ENCODE peak calls at places on chromosomes 1 and 21, in eight cellular contexts. One of them, this sample, is unnamed.

GRCh38 chr1:35644204-35644603 is 2.9 kb upstream of the PSMB2 start:
- DNase-seq in cardiac muscle cell: no peak
- DNase-seq in cardiac fibroblast: no peak
- DNase-seq in AG09309: no peak
- DNase-seq in fibroblast of lung: no peak
- DNase-seq in tibial artery: no peak
- DNase-seq in right atrium auricular region: no peak
- DNase-seq in BE2C: no peak
- DNase-seq in this sample: no peak

GRCh38 chr1:154557939-154558609 is 388 bp downstream of the UBE2Q1 start:
- DNase-seq in cardiac muscle cell: peak; percentile 61
- DNase-seq in cardiac fibroblast: peak; percentile 24
- DNase-seq in AG09309: no peak
- DNase-seq in fibroblast of lung: no peak
- DNase-seq in tibial artery: peak; percentile 51
- DNase-seq in right atrium auricular region: no peak
- DNase-seq in BE2C: peak; percentile 43
- DNase-seq in this sample: no peak

GRCh38 chr1:243246916-243247315 is 8.2 kb downstream of the CEP170 start:
- DNase-seq in cardiac muscle cell: no peak
- DNase-seq in cardiac fibroblast: peak; percentile 59
- DNase-seq in AG09309: no peak
- DNase-seq in fibroblast of lung: peak; percentile 69
- DNase-seq in tibial artery: no peak
- DNase-seq in right atrium auricular region: no peak
- DNase-seq in BE2C: no peak
- DNase-seq in this sample: peak; percentile 77

GRCh38 chr1:213676741-213677140 is 311.0 kb upstream of the PROX1 start:
- DNase-seq in cardiac muscle cell: no peak
- DNase-seq in cardiac fibroblast: no peak
- DNase-seq in AG09309: no peak
- DNase-seq in fibroblast of lung: no peak
- DNase-seq in tibial artery: no peak
- DNase-seq in right atrium auricular region: no peak
- DNase-seq in BE2C: no peak
- DNase-seq in this sample: no peak

GRCh38 chr1:181117648-181118449 is 29.3 kb downstream of the IER5 start:
- DNase-seq in cardiac muscle cell: peak; percentile 66
- DNase-seq in cardiac fibroblast: peak; percentile 52
- DNase-seq in AG09309: no peak
- DNase-seq in fibroblast of lung: peak; percentile 75
- DNase-seq in tibial artery: no peak
- DNase-seq in right atrium auricular region: no peak
- DNase-seq in BE2C: peak; percentile 53
- DNase-seq in this sample: no peak

GRCh38 chr1:33188572-33189275 is 6.9 kb upstream of the TRIM62 start:
- DNase-seq in cardiac muscle cell: no peak
- DNase-seq in cardiac fibroblast: peak; percentile 10
- DNase-seq in AG09309: no peak
- DNase-seq in fibroblast of lung: no peak
- DNase-seq in tibial artery: no peak
- DNase-seq in right atrium auricular region: no peak
- DNase-seq in BE2C: no peak
- DNase-seq in this sample: peak; percentile 30

GRCh38 chr1:2857521-2857920 is 56.0 kb upstream of the TTC34 start:
- DNase-seq in cardiac muscle cell: no peak
- DNase-seq in cardiac fibroblast: no peak
- DNase-seq in AG09309: no peak
- DNase-seq in fibroblast of lung: no peak
- DNase-seq in tibial artery: no peak
- DNase-seq in right atrium auricular region: no peak
- DNase-seq in BE2C: no peak
- DNase-seq in this sample: no peak

GRCh38 chr1:178725603-178726517 is 816 bp downstream of the RALGPS2 start:
- DNase-seq in cardiac muscle cell: peak; percentile 88
- DNase-seq in cardiac fibroblast: peak; percentile 75
- DNase-seq in AG09309: peak; percentile 46
- DNase-seq in fibroblast of lung: peak; percentile 74
- DNase-seq in tibial artery: peak; percentile 53
- DNase-seq in right atrium auricular region: no peak
- DNase-seq in BE2C: peak; percentile 14
- DNase-seq in this sample: peak; percentile 76

GRCh38 chr1:46342084-46342656 is 1.6 kb downstream of the NSUN4 start:
- DNase-seq in cardiac muscle cell: no peak
- DNase-seq in cardiac fibroblast: peak; percentile 35
- DNase-seq in AG09309: no peak
- DNase-seq in fibroblast of lung: peak; percentile 33
- DNase-seq in tibial artery: no peak
- DNase-seq in right atrium auricular region: no peak
- DNase-seq in BE2C: no peak
- DNase-seq in this sample: peak; percentile 25

GRCh38 chr1:99457381-99458165 is 188.3 kb upstream of the PALMD start:
- DNase-seq in cardiac muscle cell: no peak
- DNase-seq in cardiac fibroblast: peak; percentile 79
- DNase-seq in AG09309: peak; percentile 67
- DNase-seq in fibroblast of lung: peak; percentile 53
- DNase-seq in tibial artery: no peak
- DNase-seq in right atrium auricular region: no peak
- DNase-seq in BE2C: no peak
- DNase-seq in this sample: peak; percentile 33

GRCh38 chr1:44505210-44505993 is 100.3 kb downstream of the RNF220 start:
- DNase-seq in cardiac muscle cell: no peak
- DNase-seq in cardiac fibroblast: peak; percentile 16
- DNase-seq in AG09309: no peak
- DNase-seq in fibroblast of lung: peak; percentile 18
- DNase-seq in tibial artery: no peak
- DNase-seq in right atrium auricular region: no peak
- DNase-seq in BE2C: no peak
- DNase-seq in this sample: peak; percentile 73

GRCh38 chr1:243890576-243890975 is 40.5 kb upstream of the AKT3 start:
- DNase-seq in cardiac muscle cell: no peak
- DNase-seq in cardiac fibroblast: peak; percentile 62
- DNase-seq in AG09309: peak; percentile 80
- DNase-seq in fibroblast of lung: peak; percentile 79
- DNase-seq in tibial artery: no peak
- DNase-seq in right atrium auricular region: no peak
- DNase-seq in BE2C: no peak
- DNase-seq in this sample: peak; percentile 94

GRCh38 chr21:23475518-23476189 is 2131.6 kb downstream of the MRPL39 start:
- DNase-seq in cardiac muscle cell: no peak
- DNase-seq in cardiac fibroblast: peak; percentile 0
- DNase-seq in AG09309: no peak
- DNase-seq in fibroblast of lung: peak; percentile 5
- DNase-seq in tibial artery: no peak
- DNase-seq in right atrium auricular region: no peak
- DNase-seq in BE2C: no peak
- DNase-seq in this sample: no peak

GRCh38 chr1:200665851-200666250 is 3.9 kb downstream of the DDX59 start:
- DNase-seq in cardiac muscle cell: no peak
- DNase-seq in cardiac fibroblast: no peak
- DNase-seq in AG09309: no peak
- DNase-seq in fibroblast of lung: no peak
- DNase-seq in tibial artery: no peak
- DNase-seq in right atrium auricular region: no peak
- DNase-seq in BE2C: no peak
- DNase-seq in this sample: peak; percentile 88

GRCh38 chr1:202964755-202965440 is 2.2 kb downstream of the CYB5R1 start:
- DNase-seq in cardiac muscle cell: no peak
- DNase-seq in cardiac fibroblast: peak; percentile 78
- DNase-seq in AG09309: no peak
- DNase-seq in fibroblast of lung: no peak
- DNase-seq in tibial artery: no peak
- DNase-seq in right atrium auricular region: no peak
- DNase-seq in BE2C: peak; percentile 61
- DNase-seq in this sample: peak; percentile 32

GRCh38 chr1:112904071-112904830 is 51.7 kb downstream of the SLC16A1 start:
- DNase-seq in cardiac muscle cell: no peak
- DNase-seq in cardiac fibroblast: peak; percentile 78
- DNase-seq in AG09309: peak; percentile 46
- DNase-seq in fibroblast of lung: peak; percentile 81
- DNase-seq in tibial artery: no peak
- DNase-seq in right atrium auricular region: no peak
- DNase-seq in BE2C: no peak
- DNase-seq in this sample: peak; percentile 92

GRCh38 chr21:42395302-42395701 is 550 bp downstream of the TMPRSS3 start:
- DNase-seq in cardiac muscle cell: no peak
- DNase-seq in cardiac fibroblast: no peak
- DNase-seq in AG09309: no peak
- DNase-seq in fibroblast of lung: no peak
- DNase-seq in tibial artery: no peak
- DNase-seq in right atrium auricular region: no peak
- DNase-seq in BE2C: no peak
- DNase-seq in this sample: no peak
- H3K4me3 ChIP-seq in cardiac muscle cell: no peak overlapping the region
- H3K4me3 ChIP-seq in cardiac fibroblast: no peak overlapping the region
- H3K4me3 ChIP-seq in AG09309: no peak overlapping the region
- H3K4me3 ChIP-seq in fibroblast of lung: no peak overlapping the region
- H3K4me3 ChIP-seq in tibial artery: no peak overlapping the region
- H3K4me3 ChIP-seq in right atrium auricular region: no peak overlapping the region
- H3K4me3 ChIP-seq in BE2C: no peak overlapping the region
- H3K4me3 ChIP-seq in this sample: no peak overlapping the region

DNA sequence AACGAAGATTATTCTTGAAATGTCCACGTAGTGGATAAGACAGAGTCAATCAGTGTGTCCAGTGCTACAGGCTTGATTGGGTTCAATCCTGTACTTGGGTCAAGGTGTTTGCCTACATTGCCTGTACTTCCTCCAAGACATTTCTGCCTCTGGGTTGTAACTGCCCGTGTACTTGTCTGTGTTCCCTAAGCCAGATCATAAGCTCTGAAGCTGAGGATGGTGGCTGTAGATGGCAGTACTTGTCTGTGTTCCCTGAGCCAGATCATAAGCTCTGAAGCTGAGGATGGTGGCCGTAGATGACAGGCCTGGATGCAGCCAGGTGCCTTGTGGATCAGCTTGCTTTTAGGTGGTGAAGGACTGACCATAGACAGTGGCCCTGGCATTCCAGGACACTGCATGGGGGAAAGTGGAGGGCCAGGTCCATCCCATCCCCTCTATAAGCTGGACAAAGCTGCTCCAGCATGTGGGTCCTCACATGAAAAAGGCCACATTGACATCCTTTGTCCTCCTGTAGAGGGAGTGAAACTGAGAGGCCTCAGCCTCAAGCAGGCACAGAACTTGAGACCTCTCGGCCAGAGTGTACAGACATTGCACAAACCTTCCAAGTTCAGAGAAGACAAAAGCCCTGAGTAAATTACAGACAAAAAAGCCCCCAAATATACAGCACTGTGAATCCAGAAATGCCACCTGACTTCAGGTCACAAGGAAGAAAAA is 2.0 kb upstream of the SRM start:
- DNase-seq in cardiac muscle cell: no peak
- DNase-seq in cardiac fibroblast: no peak
- DNase-seq in AG09309: no peak
- DNase-seq in fibroblast of lung: no peak
- DNase-seq in tibial artery: no peak
- DNase-seq in right atrium auricular region: no peak
- DNase-seq in BE2C: no peak
- DNase-seq in this sample: no peak
- TF ChIP-seq CTCF in cardiac muscle cell: no peak
- TF ChIP-seq CTCF in cardiac fibroblast: no peak
- TF ChIP-seq CTCF in AG09309: no peak
- TF ChIP-seq CTCF in fibroblast of lung: no peak
- TF ChIP-seq CTCF in tibial artery: no peak
- TF ChIP-seq CTCF in right atrium auricular region: no peak
- TF ChIP-seq CTCF in BE2C: no peak
- TF ChIP-seq CTCF in this sample: no peak

DNA sequence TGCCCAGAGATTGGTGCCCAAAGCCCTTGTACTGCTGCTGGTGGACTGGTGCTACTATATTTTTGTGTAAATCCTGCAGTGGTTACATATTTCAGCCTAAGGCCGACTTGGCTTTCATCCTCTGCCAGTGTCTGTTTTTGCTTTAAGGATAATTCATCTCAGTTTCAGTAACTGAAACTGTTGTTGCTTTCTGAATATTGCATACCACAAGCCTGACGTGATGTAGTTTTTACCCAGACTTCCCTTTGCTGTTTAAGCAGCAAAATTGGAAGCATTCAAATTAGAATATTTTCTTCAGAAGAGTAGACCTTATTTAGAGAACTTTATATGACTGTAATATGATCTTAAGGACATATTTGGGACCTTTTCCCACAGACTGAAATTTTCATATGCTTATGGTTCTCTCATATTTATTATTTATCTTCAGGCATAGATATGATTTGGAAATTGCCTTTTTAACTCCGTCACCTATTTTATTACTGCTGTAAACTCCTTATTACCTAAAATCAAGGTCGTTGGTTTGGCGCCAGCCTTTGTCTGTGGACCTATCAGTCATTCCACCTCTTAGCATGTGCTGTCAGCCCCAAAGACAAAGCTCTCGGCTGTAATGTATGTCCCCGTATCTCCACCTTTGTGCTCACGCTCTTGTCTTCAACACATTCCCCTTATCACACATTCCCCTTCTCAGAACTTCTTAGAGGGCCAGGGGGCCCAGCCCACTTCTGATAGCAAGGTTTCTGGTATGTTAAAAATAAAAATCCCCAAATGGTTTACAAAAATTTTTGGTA is 342.0 kb downstream of the RYR2 start:
- DNase-seq in cardiac muscle cell: peak; percentile 71
- DNase-seq in cardiac fibroblast: peak; percentile 34
- DNase-seq in AG09309: no peak
- DNase-seq in fibroblast of lung: peak; percentile 81
- DNase-seq in tibial artery: no peak
- DNase-seq in right atrium auricular region: no peak
- DNase-seq in BE2C: no peak
- DNase-seq in this sample: peak; percentile 1
- H3K4me3 ChIP-seq in cardiac muscle cell: no peak overlapping the region
- H3K4me3 ChIP-seq in cardiac fibroblast: no peak overlapping the region
- H3K4me3 ChIP-seq in AG09309: no peak overlapping the region
- H3K4me3 ChIP-seq in fibroblast of lung: no peak overlapping the region
- H3K4me3 ChIP-seq in tibial artery: peak overlapping the region; percentile 12
- H3K4me3 ChIP-seq in right atrium auricular region: no peak overlapping the region
- H3K4me3 ChIP-seq in BE2C: no peak overlapping the region
- H3K4me3 ChIP-seq in this sample: no peak overlapping the region

GRCh38 chr1:18531503-18531845 is 50.7 kb downstream of the KLHDC7A start:
- DNase-seq in cardiac muscle cell: no peak
- DNase-seq in cardiac fibroblast: no peak
- DNase-seq in AG09309: no peak
- DNase-seq in fibroblast of lung: no peak
- DNase-seq in tibial artery: no peak
- DNase-seq in right atrium auricular region: peak; percentile 34
- DNase-seq in BE2C: no peak
- DNase-seq in this sample: no peak

GRCh38 chr1:18528616-18529015 is 47.9 kb downstream of the KLHDC7A start:
- DNase-seq in cardiac muscle cell: no peak
- DNase-seq in cardiac fibroblast: no peak
- DNase-seq in AG09309: no peak
- DNase-seq in fibroblast of lung: no peak
- DNase-seq in tibial artery: no peak
- DNase-seq in right atrium auricular region: no peak
- DNase-seq in BE2C: no peak
- DNase-seq in this sample: no peak

GRCh38 chr1:18529714-18530113 is 49.0 kb downstream of the KLHDC7A start:
- DNase-seq in cardiac muscle cell: no peak
- DNase-seq in cardiac fibroblast: no peak
- DNase-seq in AG09309: no peak
- DNase-seq in fibroblast of lung: no peak
- DNase-seq in tibial artery: no peak
- DNase-seq in right atrium auricular region: peak; percentile 47
- DNase-seq in BE2C: no peak
- DNase-seq in this sample: no peak

GRCh38 chr1:18532390-18533170 is 51.9 kb downstream of the KLHDC7A start:
- DNase-seq in cardiac muscle cell: no peak
- DNase-seq in cardiac fibroblast: no peak
- DNase-seq in AG09309: no peak
- DNase-seq in fibroblast of lung: no peak
- DNase-seq in tibial artery: no peak
- DNase-seq in right atrium auricular region: peak; percentile 28
- DNase-seq in BE2C: no peak
- DNase-seq in this sample: no peak

GRCh38 chr1:18530567-18531502 is 50.1 kb downstream of the KLHDC7A start:
- DNase-seq in cardiac muscle cell: no peak
- DNase-seq in cardiac fibroblast: no peak
- DNase-seq in AG09309: no peak
- DNase-seq in fibroblast of lung: no peak
- DNase-seq in tibial artery: no peak
- DNase-seq in right atrium auricular region: peak; percentile 48
- DNase-seq in BE2C: peak; percentile 45
- DNase-seq in this sample: no peak
- TF ChIP-seq CTCF in cardiac muscle cell: no peak
- TF ChIP-seq CTCF in cardiac fibroblast: no peak
- TF ChIP-seq CTCF in AG09309: no peak
- TF ChIP-seq CTCF in fibroblast of lung: no peak
- TF ChIP-seq CTCF in tibial artery: no peak
- TF ChIP-seq CTCF in right atrium auricular region: no peak
- TF ChIP-seq CTCF in BE2C: peak; percentile 65
- TF ChIP-seq CTCF in this sample: no peak

This sample was measured in fibroblast of the aortic adventitia.